ENCODE peak calls at places on chromosome 15, in six cellular contexts. One of them, this sample, is unnamed.
A peak's percentile ranks its signal among the peaks of the same experiment; 100 is the strongest.

GRCh38 chr15:59751552-59752413 is 62.7 kb upstream of the BNIP2 start:
- DNase-seq in HepG2: peak; percentile 11
- DNase-seq in K562: no peak
- DNase-seq in GM12878: no peak
- DNase-seq in SK-N-SH: no peak
- DNase-seq in H1: no peak
- DNase-seq in this sample: no peak

GRCh38 chr15:62454567-62455172 is 289.6 kb upstream of the C2CD4B start:
- DNase-seq in HepG2: no peak
- DNase-seq in K562: no peak
- DNase-seq in H1: no peak
- DNase-seq in GM12878: no peak
- DNase-seq in SK-N-SH: no peak
- DNase-seq in this sample: no peak

GRCh38 chr15:59157840-59158700 is 48.6 kb upstream of the LDHAL6B start:
- DNase-seq in GM12878: no peak
- DNase-seq in SK-N-SH: no peak
- DNase-seq in H1: no peak
- DNase-seq in HepG2: no peak
- DNase-seq in K562: no peak
- DNase-seq in this sample: no peak

GRCh38 chr15:100083572-100083971 is 258.2 kb downstream of the ADAMTS17 start:
- DNase-seq in K562: no peak
- DNase-seq in GM12878: no peak
- DNase-seq in H1: no peak
- DNase-seq in HepG2: no peak
- DNase-seq in SK-N-SH: no peak
- DNase-seq in this sample: no peak

GRCh38 chr15:99283739-99284138 is 32.5 kb downstream of the LRRC28 start:
- DNase-seq in H1: no peak
- DNase-seq in SK-N-SH: no peak
- DNase-seq in K562: no peak
- DNase-seq in GM12878: no peak
- DNase-seq in HepG2: no peak
- DNase-seq in this sample: no peak

GRCh38 chr15:61195116-61196002 is 33.7 kb downstream of the RORA start:
- DNase-seq in K562: peak; percentile 60
- DNase-seq in SK-N-SH: peak; percentile 39
- DNase-seq in GM12878: peak; percentile 7
- DNase-seq in H1: no peak
- DNase-seq in HepG2: peak; percentile 23
- DNase-seq in this sample: peak; percentile 1

GRCh38 chr15:97728791-97729190 is 231.7 kb upstream of the ARRDC4 start:
- DNase-seq in K562: no peak
- DNase-seq in GM12878: no peak
- DNase-seq in SK-N-SH: no peak
- DNase-seq in H1: no peak
- DNase-seq in HepG2: no peak
- DNase-seq in this sample: no peak

GRCh38 chr15:31953573-31953972 is 76.7 kb upstream of the CHRNA7 start:
- DNase-seq in SK-N-SH: no peak
- DNase-seq in HepG2: no peak
- DNase-seq in K562: no peak
- DNase-seq in GM12878: no peak
- DNase-seq in H1: no peak
- DNase-seq in this sample: no peak

GRCh38 chr15:71515375-71516186 is 294.8 kb upstream of the NR2E3 start:
- DNase-seq in SK-N-SH: no peak
- DNase-seq in HepG2: no peak
- DNase-seq in K562: no peak
- DNase-seq in GM12878: no peak
- DNase-seq in H1: no peak
- DNase-seq in this sample: no peak

DNA sequence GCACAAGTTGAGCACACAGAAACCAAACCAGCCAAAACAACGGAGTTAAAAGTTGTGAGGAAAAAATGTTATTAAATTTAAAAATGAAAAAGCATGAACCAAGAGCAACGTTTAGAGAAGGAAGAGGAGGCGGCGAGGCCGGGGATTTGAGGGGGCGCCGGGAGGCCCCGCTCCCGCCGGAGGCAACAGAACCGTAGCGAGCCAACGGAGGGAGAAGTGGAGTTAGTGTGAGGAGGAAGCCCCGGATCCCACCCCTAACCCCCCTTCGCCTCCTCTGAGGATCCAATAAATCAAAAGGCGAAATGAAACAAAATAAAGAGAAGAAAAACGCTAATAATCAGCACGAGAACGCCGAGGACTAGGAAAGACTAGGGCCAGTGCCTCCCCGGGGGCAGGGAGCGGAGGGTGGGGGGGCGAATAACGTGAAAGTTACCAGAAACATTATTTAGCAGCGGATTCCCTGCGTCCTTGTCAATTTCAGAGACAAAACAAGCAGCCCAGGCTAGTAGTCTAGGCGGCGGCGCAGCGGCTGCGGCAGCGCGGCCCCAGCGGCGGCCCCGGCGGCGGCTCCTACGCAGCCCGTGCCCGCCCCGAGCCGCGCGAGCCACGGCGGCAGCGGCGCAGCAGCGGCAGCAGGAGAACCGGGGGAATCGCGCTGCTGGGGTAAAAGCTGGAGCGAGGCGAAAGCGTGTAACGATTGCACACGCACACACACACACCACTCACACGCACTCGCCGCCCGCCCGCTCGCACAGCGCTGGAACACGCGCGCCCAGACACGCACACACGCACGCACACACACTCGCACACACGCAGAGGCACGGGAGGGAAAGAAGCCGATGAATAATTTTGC is 1.7 kb downstream of the MEIS2 start:
- DNase-seq in K562: peak; percentile 48
- DNase-seq in H1: no peak
- DNase-seq in HepG2: no peak
- DNase-seq in GM12878: no peak
- DNase-seq in SK-N-SH: peak; percentile 53
- DNase-seq in this sample: peak; percentile 20
- H3K27me3 ChIP-seq in K562: no peaks in the 10 kb centered on the region
- H3K27me3 ChIP-seq in H1: peaks cover 46% of the 10 kb centered on the region
- H3K27me3 ChIP-seq in HepG2: no peaks in the 10 kb centered on the region
- H3K27me3 ChIP-seq in GM12878: no peaks in the 10 kb centered on the region
- H3K27me3 ChIP-seq in SK-N-SH: no peaks in the 10 kb centered on the region
- H3K27me3 ChIP-seq in this sample: peaks cover 36% of the 10 kb centered on the region

GRCh38 chr15:69035205-69035917 is 20.9 kb downstream of the NOX5 start:
- DNase-seq in SK-N-SH: no peak
- DNase-seq in H1: peak; percentile 80
- DNase-seq in GM12878: no peak
- DNase-seq in HepG2: peak; percentile 23
- DNase-seq in K562: peak; percentile 64
- DNase-seq in this sample: peak; percentile 40
- TF ChIP-seq POLR2AphosphoS5 in SK-N-SH: no peak
- TF ChIP-seq POLR2AphosphoS5 in H1: no peak
- TF ChIP-seq POLR2AphosphoS5 in GM12878: no peak
- TF ChIP-seq POLR2AphosphoS5 in HepG2: no peak
- TF ChIP-seq POLR2AphosphoS5 in K562: no peak
- TF ChIP-seq POLR2AphosphoS5 in this sample: no peak

GRCh38 chr15:86611392-86612040 is 531.8 kb downstream of the AGBL1 start:
- DNase-seq in K562: no peak
- DNase-seq in SK-N-SH: no peak
- DNase-seq in GM12878: no peak
- DNase-seq in HepG2: no peak
- DNase-seq in H1: no peak
- DNase-seq in this sample: no peak
- TF ChIP-seq GABPA in K562: no peak
- TF ChIP-seq GABPA in SK-N-SH: no peak
- TF ChIP-seq GABPA in GM12878: no peak
- TF ChIP-seq GABPA in HepG2: no peak
- TF ChIP-seq GABPA in H1: no peak
- TF ChIP-seq GABPA in this sample: no peak

DNA sequence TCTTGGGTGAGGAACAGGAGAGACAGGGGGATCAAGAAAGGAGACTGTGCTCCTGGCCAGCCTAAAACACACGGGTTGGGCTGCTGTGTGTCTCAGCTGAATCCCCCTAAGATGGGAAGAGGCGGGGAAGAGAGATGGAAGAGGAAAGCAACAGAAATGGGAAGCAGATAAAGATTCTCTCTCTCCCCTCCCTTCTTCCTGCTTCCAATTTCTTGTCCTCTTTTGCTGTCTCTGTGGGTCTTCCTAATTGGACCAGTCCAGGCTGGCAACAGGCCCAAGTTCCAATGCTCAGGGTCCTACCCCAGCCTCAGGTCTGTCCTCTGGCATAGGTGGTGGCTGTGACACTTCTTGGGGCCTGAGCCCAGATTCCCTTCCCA is 7.1 kb downstream of the ISLR2 start:
- DNase-seq in GM12878: no peak
- DNase-seq in SK-N-SH: no peak
- DNase-seq in H1: no peak
- DNase-seq in K562: no peak
- DNase-seq in HepG2: no peak
- DNase-seq in this sample: no peak
- H3K27me3 ChIP-seq in GM12878: peaks cover 15% of the 10 kb centered on the region
- H3K27me3 ChIP-seq in SK-N-SH: no peaks in the 10 kb centered on the region
- H3K27me3 ChIP-seq in H1: peaks cover 58% of the 10 kb centered on the region
- H3K27me3 ChIP-seq in K562: peaks cover 33% of the 10 kb centered on the region
- H3K27me3 ChIP-seq in HepG2: peaks cover 36% of the 10 kb centered on the region
- H3K27me3 ChIP-seq in this sample: peaks cover 68% of the 10 kb centered on the region

DNA sequence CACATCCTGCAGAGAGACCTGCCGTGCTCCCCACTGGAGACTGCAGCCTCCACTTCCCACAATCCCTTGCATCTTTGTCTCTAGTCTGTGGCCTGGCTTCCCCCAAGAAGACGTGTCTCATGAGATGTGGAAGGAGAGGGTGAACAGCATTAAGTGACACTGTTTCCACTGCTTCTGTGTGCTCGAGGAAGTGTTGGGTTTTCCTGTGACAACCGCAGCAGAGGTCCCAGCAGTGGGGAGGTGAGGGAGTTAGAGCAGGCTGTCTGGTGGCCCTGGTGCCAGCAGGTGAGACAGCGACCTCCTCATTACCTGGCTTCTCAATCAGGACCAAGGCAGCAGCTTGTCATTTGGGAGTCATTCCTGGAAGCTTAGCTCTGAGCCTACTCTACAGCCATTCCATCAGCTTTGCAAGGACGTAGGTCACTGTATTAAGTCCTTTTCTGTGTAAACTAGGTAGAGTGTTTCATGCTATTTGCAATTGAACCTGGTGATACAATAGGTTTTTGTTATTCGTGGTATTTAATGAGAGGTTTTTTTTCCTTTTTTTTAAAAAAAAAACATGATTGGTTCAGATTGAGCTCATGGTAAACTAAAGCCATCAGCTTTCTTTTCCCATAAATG is 63.4 kb upstream of the RGMA start:
- DNase-seq in H1: no peak
- DNase-seq in GM12878: no peak
- DNase-seq in SK-N-SH: no peak
- DNase-seq in HepG2: no peak
- DNase-seq in K562: no peak
- DNase-seq in this sample: no peak
- TF ChIP-seq POLR2AphosphoS5 in H1: no peak
- TF ChIP-seq POLR2AphosphoS5 in GM12878: no peak
- TF ChIP-seq POLR2AphosphoS5 in SK-N-SH: no peak
- TF ChIP-seq POLR2AphosphoS5 in HepG2: no peak
- TF ChIP-seq POLR2AphosphoS5 in K562: no peak
- TF ChIP-seq POLR2AphosphoS5 in this sample: no peak

GRCh38 chr15:90840954-90841353 is 27.4 kb upstream of the FURIN start:
- DNase-seq in HepG2: peak; percentile 41
- DNase-seq in GM12878: no peak
- DNase-seq in K562: peak; percentile 98
- DNase-seq in H1: no peak
- DNase-seq in SK-N-SH: peak; percentile 72
- DNase-seq in this sample: no peak

GRCh38 chr15:90840157-90840855 is 28.1 kb upstream of the FURIN start:
- DNase-seq in HepG2: no peak
- DNase-seq in H1: no peak
- DNase-seq in GM12878: no peak
- DNase-seq in K562: no peak
- DNase-seq in SK-N-SH: no peak
- DNase-seq in this sample: no peak

GRCh38 chr15:90838544-90838943 is 29.8 kb upstream of the FURIN start:
- DNase-seq in H1: no peak
- DNase-seq in GM12878: no peak
- DNase-seq in HepG2: no peak
- DNase-seq in K562: no peak
- DNase-seq in SK-N-SH: no peak
- DNase-seq in this sample: no peak

GRCh38 chr15:90838066-90838465 is 30.3 kb upstream of the FURIN start:
- DNase-seq in K562: no peak
- DNase-seq in H1: no peak
- DNase-seq in HepG2: no peak
- DNase-seq in SK-N-SH: no peak
- DNase-seq in GM12878: no peak
- DNase-seq in this sample: no peak

GRCh38 chr15:90839187-90840071 is 29.0 kb upstream of the FURIN start:
- DNase-seq in GM12878: no peak
- DNase-seq in SK-N-SH: no peak
- DNase-seq in H1: peak; percentile 75
- DNase-seq in HepG2: peak; percentile 21
- DNase-seq in K562: no peak
- DNase-seq in this sample: peak; percentile 77
- TF ChIP-seq GABPA in GM12878: no peak
- TF ChIP-seq GABPA in SK-N-SH: no peak
- TF ChIP-seq GABPA in H1: peak; percentile 17
- TF ChIP-seq GABPA in HepG2: no peak
- TF ChIP-seq GABPA in K562: no peak
- TF ChIP-seq GABPA in this sample: no peak

GRCh38 chr15:89353991-89354390 is 19.4 kb upstream of the POLG start:
- DNase-seq in GM12878: no peak
- DNase-seq in H1: no peak
- DNase-seq in HepG2: no peak
- DNase-seq in SK-N-SH: no peak
- DNase-seq in K562: no peak
- DNase-seq in this sample: no peak
- H3K27me3 ChIP-seq in GM12878: peaks cover 8% of the 10 kb centered on the region
- H3K27me3 ChIP-seq in H1: peaks cover 18% of the 10 kb centered on the region
- H3K27me3 ChIP-seq in HepG2: peaks cover 65% of the 10 kb centered on the region
- H3K27me3 ChIP-seq in SK-N-SH: peaks cover 24% of the 10 kb centered on the region
- H3K27me3 ChIP-seq in K562: peaks cover 83% of the 10 kb centered on the region
- H3K27me3 ChIP-seq in this sample: peaks cover 18% of the 10 kb centered on the region

DNA sequence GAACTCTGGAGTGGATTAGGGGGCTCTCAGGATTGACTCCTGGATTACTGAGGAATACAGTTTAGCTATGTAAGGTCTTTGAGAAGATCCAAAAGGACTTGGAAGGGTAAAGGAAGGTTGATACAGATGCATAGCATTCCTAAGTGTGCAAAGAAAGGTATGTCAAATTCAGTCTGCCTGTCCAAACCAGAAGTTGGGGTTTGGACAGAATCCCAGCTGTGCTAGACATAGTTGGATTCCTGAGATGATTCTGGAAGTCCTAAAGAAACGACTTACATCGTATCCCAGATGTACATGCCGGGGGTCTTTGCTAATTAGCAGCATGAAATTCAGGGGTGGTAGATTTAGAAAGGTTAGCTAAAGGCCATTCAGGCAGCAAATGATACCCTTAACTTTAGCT is 97.7 kb upstream of the TSPAN3 start:
- DNase-seq in GM12878: no peak
- DNase-seq in K562: no peak
- DNase-seq in HepG2: no peak
- DNase-seq in H1: no peak
- DNase-seq in SK-N-SH: no peak
- DNase-seq in this sample: no peak
- TF ChIP-seq POLR2AphosphoS5 in GM12878: no peak
- TF ChIP-seq POLR2AphosphoS5 in K562: no peak
- TF ChIP-seq POLR2AphosphoS5 in HepG2: no peak
- TF ChIP-seq POLR2AphosphoS5 in H1: no peak
- TF ChIP-seq POLR2AphosphoS5 in SK-N-SH: no peak
- TF ChIP-seq POLR2AphosphoS5 in this sample: no peak

This sample was measured in HL-60.